ENCODE peak calls at places on chromosomes 5 and 9, in seven cellular contexts. M is H1, Y is HCT116, U is K562, N is HepG2, Z is SK-N-SH, G is GM12878. J is an unnamed sample.

GRCh38 chr5:34412769-34413168 is 243.4 kb upstream of the RAI14 start:
- DNase-seq in U (no peak), N (no peak), M (no peak), G (no peak), Y (no peak), Z (no peak), J (no peak)

GRCh38 chr9:71590362-71590761 is 178.0 kb downstream of the CEMIP2 start:
- DNase-seq in G (no peak), U (no peak), M (no peak), N (no peak), Z (no peak), Y (no peak), J (no peak)

GRCh38 chr5:17018871-17019270 is 82.8 kb upstream of the MYO10 start:
- DNase-seq in Z (no peak), N (no peak), Y (no peak), G (no peak), U (no peak), M (no peak), J (no peak)

GRCh38 chr5:134945041-134945440 is 22.7 kb upstream of the CATSPER3 start:
- DNase-seq in U (no peak), G (no peak), N (no peak), Z (peak), M (no peak), Y (no peak), J (no peak)

GRCh38 chr9:93151097-93151784 is 17.2 kb upstream of the NINJ1 start:
- DNase-seq in M (no peak), G (no peak), Z (no peak), U (no peak), Y (no peak), N (no peak), J (no peak)

GRCh38 chr9:89528131-89528530 is 30.2 kb upstream of the SEMA4D start:
- DNase-seq in U (no peak), M (no peak), Y (no peak), N (no peak), G (no peak), Z (no peak), J (no peak)

GRCh38 chr9:89435315-89435823 is 62.5 kb downstream of the SEMA4D start:
- DNase-seq in M (peak), Y (peak), U (peak), Z (no peak), G (no peak), N (no peak), J (peak)

GRCh38 chr5:20537911-20538310 is 549.9 kb upstream of the CDH18 start:
- DNase-seq in N (no peak), U (no peak), Z (no peak), Y (no peak), G (no peak), M (no peak), J (no peak)

GRCh38 chr9:126410229-126410628 is 83.6 kb downstream of the MVB12B start:
- DNase-seq in N (no peak), Y (no peak), G (no peak), Z (no peak), U (no peak), M (no peak), J (no peak)

GRCh38 chr5:172180936-172181335 is 7.1 kb downstream of the STK10 start:
- DNase-seq in Y (no peak), G (no peak), U (no peak), Z (no peak), M (no peak), N (no peak), J (no peak)

GRCh38 chr5:73960426-73960825 is 334.4 kb downstream of the ARHGEF28 start:
- DNase-seq in U (no peak), M (no peak), Z (no peak), Y (no peak), N (no peak), G (no peak), J (no peak)

GRCh38 chr5:141260458-141261237 is 15.5 kb downstream of the PCDHB15 start:
- DNase-seq in Y (no peak), N (no peak), U (no peak), M (no peak), G (no peak), Z (no peak), J (peak)

GRCh38 chr5:73796164-73797141 is 170.5 kb downstream of the ARHGEF28 start:
- DNase-seq in M (no peak), G (peak), N (peak), U (no peak), Z (no peak), Y (no peak), J (peak)

GRCh38 chr5:10106806-10107205 is 142.9 kb downstream of the ATPSCKMT start:
- DNase-seq in Z (no peak), N (no peak), G (no peak), U (no peak), Y (no peak), M (no peak), J (no peak)

GRCh38 chr5:180658774-180659564 is 9.6 kb upstream of the FLT4 start:
- DNase-seq in N (no peak), U (no peak), G (no peak), Z (peak), M (no peak), Y (no peak), J (no peak)

GRCh38 chr5:131368866-131369265 is 105.0 kb downstream of the CDC42SE2 start:
- DNase-seq in U (no peak), Z (no peak), M (no peak), G (no peak), N (no peak), Y (no peak), J (no peak)

GRCh38 chr5:136590581-136590980 is 225.2 kb upstream of the TRPC7 start:
- DNase-seq in G (no peak), M (no peak), Y (no peak), U (no peak), N (no peak), Z (no peak), J (no peak)

GRCh38 chr9:93900971-93901861 is 53.9 kb downstream of the BARX1 start:
- DNase-seq in U (no peak), Y (no peak), N (no peak), G (no peak), Z (no peak), M (no peak), J (no peak)

GRCh38 chr5:74596930-74597329 is 43.6 kb downstream of the ENC1 start:
- DNase-seq in G (no peak), M (peak), N (no peak), Y (no peak), Z (no peak), U (no peak), J (no peak)

GRCh38 chr9:122265265-122265900 is 701 bp downstream of the MRRF start:
- DNase-seq in G (peak), Z (no peak), N (peak), U (peak), M (no peak), Y (peak), J (peak)

GRCh38 chr9:82606761-82607382 is 456.1 kb downstream of the RASEF start:
- DNase-seq in Y (peak), Z (peak), G (peak), M (peak), N (peak), U (no peak), J (peak)

GRCh38 chr9:113398796-113399195 is 2.3 kb downstream of the ALAD start:
- DNase-seq in Y (no peak), N (no peak), M (no peak), G (no peak), Z (no peak), U (no peak), J (no peak)

GRCh38 chr9:105191508-105192118 is 52.8 kb upstream of the SLC44A1 start:
- DNase-seq in M (no peak), Z (no peak), N (peak), U (no peak), G (peak), Y (no peak), J (no peak)

GRCh38 chr5:150043657-150044333 is 42.6 kb downstream of the CSF1R start:
- DNase-seq in Z (no peak), U (no peak), Y (no peak), M (no peak), G (no peak), N (no peak), J (no peak)

GRCh38 chr5:27144456-27144855 is 106.1 kb upstream of the CDH9 start:
- DNase-seq in Z (no peak), M (no peak), Y (no peak), N (no peak), G (no peak), U (no peak), J (no peak)

GRCh38 chr9:70979971-70980370 is 141.4 kb downstream of the TRPM3 start:
- DNase-seq in U (no peak), Z (no peak), G (no peak), M (no peak), N (no peak), Y (no peak), J (no peak)

GRCh38 chr9:126331964-126332748 is 5.5 kb downstream of the MVB12B start:
- DNase-seq in M (no peak), G (no peak), N (no peak), U (no peak), Z (peak), Y (no peak), J (no peak)

GRCh38 chr5:10513501-10514442 is 50.1 kb upstream of the ANKRD33B start:
- DNase-seq in G (no peak), Y (no peak), U (no peak), M (peak), N (no peak), Z (no peak), J (no peak)

GRCh38 chr5:33994845-33995244 is 10.4 kb upstream of the SLC45A2 start:
- DNase-seq in U (no peak), Z (no peak), M (no peak), Y (no peak), N (no peak), G (no peak), J (peak)

GRCh38 chr5:135566422-135567416 is 12.1 kb downstream of the CXCL14 start:
- DNase-seq in G (no peak), U (peak), N (no peak), Y (no peak), Z (no peak), M (no peak), J (no peak)

GRCh38 chr5:130488252-130488651 is 584.0 kb downstream of the CHSY3 start:
- DNase-seq in U (no peak), Z (no peak), M (no peak), Y (no peak), N (no peak), G (no peak), J (no peak)

GRCh38 chr9:36336511-36336910 is 63.6 kb downstream of the RNF38 start:
- DNase-seq in U (no peak), M (no peak), G (no peak), Z (no peak), N (no peak), Y (no peak), J (no peak)

GRCh38 chr5:151647320-151647861 is 39.3 kb downstream of the SPARC start:
- DNase-seq in G (no peak), N (no peak), U (no peak), M (no peak), Z (no peak), Y (no peak), J (no peak)

GRCh38 chr9:107693620-107694326 is 204.2 kb upstream of the KLF4 start:
- DNase-seq in N (no peak), G (no peak), Y (no peak), M (no peak), U (no peak), Z (no peak), J (no peak)

DNA sequence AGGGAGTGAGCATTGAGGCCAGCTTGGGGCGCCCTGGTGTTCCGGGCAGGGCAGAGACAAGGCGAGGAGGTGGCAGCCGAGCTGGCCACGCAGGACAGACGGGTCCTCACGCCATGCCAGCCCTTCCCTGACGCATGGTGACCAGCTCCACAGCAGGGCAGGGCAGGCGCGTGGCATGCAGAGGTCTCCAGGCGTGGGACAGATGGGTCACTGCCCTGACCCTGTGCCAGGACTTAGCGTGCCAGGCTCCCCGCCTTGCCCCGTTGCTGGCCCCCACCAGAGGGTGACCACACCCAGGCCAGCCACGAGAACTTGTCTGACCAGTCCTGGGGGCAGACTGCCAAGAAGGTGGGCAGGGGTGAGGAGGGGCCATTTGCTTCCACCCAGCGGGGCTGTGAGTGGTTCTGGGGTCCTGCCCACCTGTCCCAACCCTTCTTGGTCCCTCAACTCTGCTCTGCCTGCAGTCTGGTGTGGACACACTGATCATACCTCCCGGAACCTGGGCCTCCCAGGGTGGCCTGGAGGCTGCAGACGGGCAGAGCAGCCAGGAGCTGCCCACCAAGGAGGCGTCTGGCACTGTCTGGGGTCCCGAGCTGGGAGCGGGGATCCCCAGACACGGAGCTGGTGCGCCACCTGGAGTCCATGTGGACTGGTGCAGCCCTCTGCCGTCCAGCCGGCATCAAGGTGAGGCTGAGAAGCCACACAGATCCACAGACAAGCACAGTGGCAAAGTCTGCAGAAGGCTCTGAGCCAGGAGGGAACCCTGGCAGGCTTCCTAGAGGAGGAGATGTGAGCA is at the start of gene RNF224:
- DNase-seq in G (no peak), U (peak), Z (peak), Y (peak), N (peak), M (no peak), J (peak)
- TF ChIP-seq JUND in G (no peak), U (peak), Z (no peak), Y (no peak), N (no peak), M (no peak), J (no peak)

GRCh38 chr5:127723571-127723970 is 20.4 kb downstream of the CCDC192 start:
- DNase-seq in Z (no peak), N (no peak), U (no peak), G (no peak), Y (no peak), M (no peak), J (no peak)

DNA sequence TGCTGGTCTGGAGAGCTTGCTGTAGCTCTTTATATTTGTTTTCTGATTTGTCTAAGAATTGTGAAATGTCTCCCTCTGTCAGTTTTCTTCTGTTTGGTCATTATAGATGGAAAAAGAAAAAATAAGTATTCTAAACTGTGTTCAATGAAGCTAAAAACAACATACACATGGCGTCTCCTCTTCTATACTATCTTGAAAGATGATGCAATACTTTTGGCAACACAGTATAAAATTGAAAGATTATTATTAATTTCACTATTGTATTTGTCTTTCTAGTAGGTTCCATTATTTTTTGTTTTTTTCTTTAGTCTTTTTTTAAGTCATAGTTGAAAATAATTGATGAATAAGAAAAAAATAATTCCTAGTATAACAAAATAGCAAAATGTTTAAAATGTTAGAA is 22.5 kb downstream of the CCDC192 start:
- DNase-seq in Z (no peak), M (no peak), N (no peak), U (no peak), Y (no peak), G (no peak), J (no peak)
- TF ChIP-seq JUND in Z (no peak), M (no peak), N (no peak), U (no peak), Y (no peak), G (no peak), J (no peak)

DNA sequence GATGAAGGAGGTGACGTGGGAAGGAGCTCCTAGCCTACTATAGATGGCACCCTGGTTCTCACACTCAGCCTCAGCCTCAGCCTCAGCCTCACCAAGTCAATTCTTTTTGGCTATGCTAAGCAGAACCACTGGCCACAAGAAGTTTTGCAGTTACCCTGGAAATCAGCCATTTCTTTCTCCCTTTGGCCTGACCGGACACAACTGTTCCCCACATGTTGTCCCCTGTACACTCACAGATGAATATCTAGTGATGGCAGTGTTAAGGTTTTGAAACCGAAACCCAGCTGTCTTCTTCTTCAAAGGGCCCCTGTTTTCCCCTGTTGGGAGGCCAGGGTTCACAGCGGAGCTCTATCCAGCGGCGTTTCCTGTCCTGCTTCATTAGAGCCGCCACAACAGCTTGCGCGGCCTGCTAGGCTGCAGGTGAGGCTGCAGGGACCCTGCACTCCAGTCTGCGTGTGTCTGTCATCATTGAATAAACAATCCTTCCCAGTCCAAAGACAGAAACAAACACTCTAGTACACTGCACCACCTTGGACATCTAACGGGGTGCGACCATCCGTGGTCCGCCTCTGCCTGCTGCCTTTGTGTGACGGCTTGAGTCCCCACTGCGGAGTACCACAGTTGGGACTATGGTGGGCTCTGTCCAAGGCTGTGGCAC is 250.5 kb downstream of the DENND1A start:
- DNase-seq in Y (no peak), N (peak), G (peak), M (no peak), U (no peak), Z (peak), J (no peak)
- TF ChIP-seq JUND in Y (no peak), N (no peak), G (no peak), M (no peak), U (no peak), Z (no peak), J (no peak)

DNA sequence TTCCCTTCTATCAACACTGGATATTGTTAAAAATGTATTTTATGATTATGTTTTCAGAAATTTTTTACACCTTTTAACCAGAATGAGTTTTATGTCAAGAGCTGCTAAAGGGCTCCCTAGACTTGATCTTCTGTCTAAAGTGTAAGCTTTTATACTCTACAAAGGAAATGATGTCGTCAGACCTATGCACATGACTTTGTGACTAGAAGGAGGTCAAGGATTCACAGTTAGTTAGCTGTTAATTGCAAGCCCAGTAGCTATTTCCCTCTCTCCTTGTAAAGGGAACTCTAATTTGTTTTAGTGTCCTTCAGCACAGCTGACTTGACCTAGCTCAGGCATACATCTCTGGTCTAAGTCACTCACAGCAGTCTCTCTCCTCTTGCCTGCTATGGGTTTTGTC is 173.4 kb upstream of the NREP start:
- DNase-seq in N (no peak), M (no peak), Y (no peak), Z (no peak), U (no peak), G (no peak), J (no peak)
- TF ChIP-seq JUND in N (no peak), M (no peak), Y (no peak), Z (no peak), U (no peak), G (no peak), J (no peak)

GRCh38 chr9:131841765-131842318 is 102.0 kb upstream of the RAPGEF1 start:
- DNase-seq in M (no peak), Y (no peak), G (no peak), U (no peak), N (no peak), Z (no peak), J (peak)
- TF ChIP-seq JUND in M (no peak), Y (no peak), G (no peak), U (no peak), N (no peak), Z (no peak), J (no peak)

GRCh38 chr5:67773439-67773988 is 442.0 kb upstream of the PIK3R1 start:
- DNase-seq in G (no peak), Y (peak), Z (no peak), N (peak), M (no peak), U (no peak), J (no peak)

GRCh38 chr5:67771791-67772190 is 443.8 kb upstream of the PIK3R1 start:
- DNase-seq in M (no peak), N (no peak), Y (no peak), G (no peak), U (no peak), Z (no peak), J (no peak)

GRCh38 chr5:67774153-67774552 is 441.4 kb upstream of the PIK3R1 start:
- DNase-seq in U (no peak), Z (no peak), G (no peak), M (no peak), N (peak), Y (no peak), J (no peak)

GRCh38 chr5:67771221-67771620 is 444.3 kb upstream of the PIK3R1 start:
- DNase-seq in M (no peak), Z (no peak), U (no peak), G (no peak), N (no peak), Y (no peak), J (no peak)

DNA sequence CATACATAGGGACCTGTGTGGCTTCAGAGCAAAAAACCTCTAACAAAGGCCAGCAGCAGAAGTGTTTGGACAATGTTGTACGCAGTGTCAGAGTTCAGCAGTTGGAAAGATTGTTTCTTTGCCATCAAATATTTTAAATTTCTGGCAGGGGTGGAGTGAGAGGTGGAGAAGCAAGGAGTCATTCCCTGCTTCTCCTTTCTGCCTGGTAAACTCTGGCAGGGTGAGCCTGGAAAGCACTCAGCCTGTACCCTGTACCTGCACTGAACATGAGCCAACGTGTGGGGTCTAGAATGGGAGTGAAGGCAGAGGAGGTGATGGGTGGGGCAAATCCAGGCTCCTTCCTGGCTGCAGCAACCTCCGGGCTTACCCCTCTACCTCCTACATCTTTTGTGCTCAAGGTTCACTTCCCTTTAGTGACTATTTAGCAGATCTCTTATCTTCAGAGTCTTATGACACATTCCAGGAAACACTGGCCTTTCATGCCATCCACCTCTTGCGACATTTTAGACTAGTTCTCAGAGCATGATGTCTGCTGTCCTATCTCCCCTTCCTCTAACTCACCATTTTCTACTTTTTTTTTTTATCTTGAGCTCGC is 445.0 kb upstream of the PIK3R1 start:
- DNase-seq in Z (no peak), M (no peak), U (no peak), G (peak), N (peak), Y (no peak), J (no peak)
- TF ChIP-seq JUND in Z (no peak), M (no peak), U (peak), G (no peak), N (no peak), Y (no peak), J (no peak)

J was measured in T47D.